ENCODE peak calls at places on chromosomes 1 and 21, in ten cellular contexts. K is PC-3; R is esophagus muscularis mucosa; Y is endodermal cell; T is CD8-positive, alpha-beta memory T cell; Q is CD8-positive, alpha-beta T cell; F is sigmoid colon; O is adrenal gland; A is heart right ventricle; S is transverse colon. Z is an unnamed sample.

GRCh38 chr1:17239420-17239819 is 9.5 kb upstream of the PADI3 start:
- DNase-seq in O (peak; percentile 46), K (peak; percentile 79), R (no peak), T (no peak), A (peak; percentile 39), F (no peak), Y (peak; percentile 94), Q (no peak), S (peak; percentile 54), Z (no peak)

GRCh38 chr1:15756143-15757015 is 2.2 kb upstream of the FBLIM1 start:
- DNase-seq in Y (no peak), Q (no peak), R (no peak), F (no peak), A (no peak), K (peak; percentile 76), O (no peak), S (peak; percentile 87), T (no peak), Z (no peak)

GRCh38 chr21:15775981-15776380 is 46.2 kb downstream of the USP25 start:
- DNase-seq in O (no peak), K (peak; percentile 78), T (no peak), R (no peak), Q (no peak), F (no peak), Y (no peak), S (no peak), A (no peak), Z (no peak)

GRCh38 chr1:169999357-169999756 is 75.1 kb downstream of the KIFAP3 start:
- DNase-seq in A (peak; percentile 13), Q (no peak), F (no peak), R (no peak), Y (no peak), T (no peak), S (no peak), K (peak; percentile 84), O (no peak), Z (no peak)

GRCh38 chr1:165675794-165676193 is 22.6 kb downstream of the ALDH9A1 start:
- DNase-seq in A (no peak), O (no peak), Y (no peak), Q (no peak), T (no peak), F (no peak), S (no peak), K (peak; percentile 59), R (no peak), Z (no peak)

GRCh38 chr1:10909697-10910489 is 102.6 kb upstream of the TARDBP start:
- DNase-seq in Y (peak; percentile 92), O (peak; percentile 44), S (peak; percentile 78), R (no peak), T (peak; percentile 84), Q (peak; percentile 82), F (no peak), A (no peak), K (peak; percentile 68), Z (peak; percentile 86)

GRCh38 chr1:26544156-26544555 is 14.6 kb downstream of the RPS6KA1 start:
- DNase-seq in Y (no peak), F (no peak), T (no peak), R (no peak), O (no peak), S (no peak), K (no peak), A (no peak), Q (no peak), Z (no peak)

GRCh38 chr1:230581446-230582079 is 60.7 kb upstream of the COG2 start:
- DNase-seq in Q (no peak), O (no peak), A (no peak), T (no peak), R (no peak), Y (peak; percentile 67), S (no peak), K (peak; percentile 33), F (no peak), Z (no peak)

GRCh38 chr1:15525043-15525958 is 1.3 kb upstream of the CASP9 start:
- DNase-seq in O (no peak), Q (no peak), T (no peak), R (no peak), Y (peak; percentile 66), A (no peak), F (peak; percentile 73), K (peak; percentile 97), S (peak; percentile 26), Z (peak; percentile 99)

DNA sequence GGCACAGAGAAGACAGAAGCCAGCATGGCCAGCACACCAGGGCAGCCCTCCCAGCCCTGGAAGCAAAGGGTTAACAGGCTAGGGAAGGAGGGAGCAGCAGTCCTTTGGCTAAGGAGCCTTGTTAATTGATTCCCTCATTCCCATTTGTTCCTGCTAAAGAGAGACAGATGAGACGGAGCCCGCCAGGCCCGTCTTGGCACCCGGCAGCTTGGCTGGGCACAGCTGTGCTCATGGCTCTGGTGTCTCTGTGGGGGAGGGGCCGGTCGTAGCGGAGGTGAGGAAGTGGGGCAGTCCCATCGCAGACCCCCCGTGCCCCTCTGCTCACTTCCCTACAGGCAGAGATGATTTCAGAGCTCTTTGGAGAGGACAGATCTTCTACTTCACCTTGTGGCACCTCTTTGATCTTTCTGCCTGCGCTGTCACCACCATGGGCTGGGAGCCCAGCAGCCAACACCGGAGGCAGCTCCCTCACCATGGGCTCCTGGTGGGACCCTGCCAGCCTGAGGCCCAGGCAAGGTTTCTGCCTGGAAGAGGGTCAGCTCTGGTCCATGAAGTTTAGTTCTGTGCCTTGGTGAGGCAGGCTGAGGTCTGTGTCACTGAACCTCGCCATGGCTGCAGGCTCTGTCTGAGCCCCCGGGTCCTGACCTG is 38.0 kb downstream of the FOXO6 start:
- DNase-seq in A (peak; percentile 47), O (no peak), K (no peak), T (no peak), Y (no peak), S (no peak), R (no peak), Q (no peak), F (no peak), Z (no peak)
- H3K4me3 ChIP-seq in A (no peak overlapping the region), O (no peak overlapping the region), K (no peak overlapping the region), T (no peak overlapping the region), Y (no peak overlapping the region), S (no peak overlapping the region), R (no peak overlapping the region), Q (no peak overlapping the region), F (no peak overlapping the region), Z (no peak overlapping the region)

GRCh38 chr1:29121951-29122661 is 1.6 kb downstream of the TMEM200B start:
- DNase-seq in S (peak; percentile 25), K (peak; percentile 19), Q (peak; percentile 6), A (peak; percentile 34), F (peak; percentile 86), Y (peak; percentile 93), O (peak; percentile 34), R (no peak), T (no peak), Z (peak; percentile 54)
- H3K27me3 ChIP-seq in S (peaks cover 53% of the 10 kb centered on the region), K (no peaks in the 10 kb centered on the region), Q (peaks cover 23% of the 10 kb centered on the region), A (peaks cover 18% of the 10 kb centered on the region), F (no peaks in the 10 kb centered on the region), Y (no peaks in the 10 kb centered on the region), O (peaks cover 12% of the 10 kb centered on the region), R (no peaks in the 10 kb centered on the region), T (peaks cover 8% of the 10 kb centered on the region), Z (peaks cover 48% of the 10 kb centered on the region)

DNA sequence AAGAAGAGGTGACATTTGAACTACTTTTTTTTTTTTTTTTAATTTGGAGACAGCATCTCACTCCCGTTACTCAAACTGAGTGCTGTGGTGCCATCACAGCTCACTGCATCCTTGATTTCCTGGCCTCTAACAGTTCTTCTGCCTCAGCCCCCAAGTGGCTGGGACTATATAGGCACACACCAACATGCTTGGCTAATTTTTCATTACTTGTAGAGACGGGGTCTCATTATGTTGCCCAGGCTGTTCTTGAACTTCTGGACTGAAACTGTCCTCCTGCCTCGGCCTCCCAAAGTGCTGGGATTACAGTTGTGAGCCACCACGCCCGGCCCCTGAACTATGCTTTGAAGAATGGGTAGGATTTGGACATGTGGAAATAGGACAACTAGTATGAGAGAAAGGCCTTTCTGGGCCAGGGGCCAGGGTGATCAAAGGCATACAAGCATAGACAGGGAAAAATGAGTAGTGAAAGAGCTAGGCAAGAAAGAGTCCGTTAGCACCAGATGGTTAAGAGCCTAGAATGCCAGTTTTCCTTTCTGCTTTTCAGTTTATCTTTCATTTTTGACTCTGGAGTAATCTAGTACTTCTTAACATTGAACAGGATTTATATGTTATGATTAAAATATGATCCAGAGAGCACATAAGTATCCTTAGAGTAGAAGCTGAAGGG is 6.3 kb downstream of the RABGAP1L start:
- DNase-seq in T (no peak), O (no peak), K (no peak), S (no peak), R (no peak), Y (no peak), Q (no peak), F (no peak), A (peak; percentile 23), Z (no peak)
- H3K27ac ChIP-seq in T (peak overlapping the region; percentile 40), O (no peak overlapping the region), K (no peak overlapping the region), S (no peak overlapping the region), R (peak overlapping the region; percentile 46), Y (no peak overlapping the region), Q (no peak overlapping the region), F (peak overlapping the region; percentile 40), A (peak overlapping the region; percentile 83), Z (peak overlapping the region; percentile 49)

DNA sequence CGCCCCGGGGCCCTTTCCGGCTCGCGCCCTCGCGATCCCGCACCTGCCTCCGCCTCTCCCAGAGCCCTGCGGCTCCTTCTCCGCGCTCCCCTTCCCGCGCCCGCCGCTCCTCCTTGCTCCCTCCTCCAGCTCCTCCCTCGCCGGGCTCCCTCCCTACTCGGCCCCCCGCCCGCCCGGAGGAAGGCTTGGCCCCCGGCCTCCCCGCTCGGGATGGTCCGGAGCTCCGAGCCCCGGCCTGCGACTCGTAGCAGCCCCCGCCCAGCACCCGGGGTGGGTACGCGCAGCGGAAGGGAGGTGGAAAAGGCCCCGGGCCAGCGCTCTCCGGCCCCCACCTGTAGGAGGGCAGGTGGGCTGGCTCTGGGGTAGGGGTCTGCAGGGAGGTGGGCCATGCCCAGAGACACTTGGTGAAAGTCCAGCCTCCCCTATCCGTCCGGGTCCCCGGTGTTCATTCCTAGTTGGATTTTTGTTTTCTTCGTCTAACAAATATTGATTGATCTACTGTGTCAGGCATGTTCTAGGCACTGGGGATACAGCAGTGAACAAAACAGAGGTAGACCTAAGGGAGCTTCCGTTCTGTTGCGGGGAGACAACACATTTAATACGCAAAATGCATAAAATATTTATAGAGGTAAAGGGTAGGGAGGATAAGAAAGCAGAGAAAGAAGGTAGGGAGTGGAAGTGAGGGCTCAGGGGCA is at the start of gene HTR1D:
- DNase-seq in F (no peak), O (peak; percentile 19), Q (no peak), Y (peak; percentile 86), S (peak; percentile 14), K (no peak), R (no peak), A (no peak), T (no peak), Z (no peak)
- H3K4me3 ChIP-seq in F (peak within 1 kb of the TSS; percentile 11), O (peak within 1 kb of the TSS; percentile 51), Q (peak within 1 kb of the TSS; percentile 19), Y (peak within 1 kb of the TSS; percentile 76), S (no peak within 1 kb of the TSS), K (peak within 1 kb of the TSS; percentile 75), R (peak within 1 kb of the TSS; percentile 54), A (no peak within 1 kb of the TSS), T (no peak within 1 kb of the TSS), Z (peak within 1 kb of the TSS; percentile 57)

GRCh38 chr1:228065543-228066347 is 16.8 kb upstream of the ARF1 start:
- DNase-seq in A (no peak), Q (no peak), Y (no peak), F (peak; percentile 40), O (no peak), S (no peak), R (no peak), T (peak; percentile 35), K (no peak), Z (no peak)
- H3K27me3 ChIP-seq in A (peaks cover 67% of the 10 kb centered on the region), Q (peaks cover 30% of the 10 kb centered on the region), Y (peaks cover 35% of the 10 kb centered on the region), F (peaks cover 89% of the 10 kb centered on the region), O (peaks cover 60% of the 10 kb centered on the region), S (peaks cover 69% of the 10 kb centered on the region), R (peaks cover 64% of the 10 kb centered on the region), T (peaks cover 42% of the 10 kb centered on the region), K (peaks cover 9% of the 10 kb centered on the region), Z (peaks cover 66% of the 10 kb centered on the region)

GRCh38 chr21:34886554-34887385 is 162.3 kb downstream of the RUNX1 start:
- DNase-seq in T (no peak), K (peak; percentile 39), Y (peak; percentile 79), F (peak; percentile 72), R (peak; percentile 91), A (peak; percentile 26), S (peak; percentile 37), Q (peak; percentile 16), O (peak; percentile 29), Z (peak; percentile 69)
- H3K27ac ChIP-seq in T (peak overlapping the region; percentile 87), K (peak overlapping the region; percentile 97), Y (no peak overlapping the region), F (peak overlapping the region; percentile 64), R (peak overlapping the region; percentile 52), A (peak overlapping the region; percentile 92), S (peak overlapping the region; percentile 99), Q (no peak overlapping the region), O (peak overlapping the region; percentile 80), Z (peak overlapping the region; percentile 95)

Z was measured in lower lobe of right lung.